ENCODE peak calls at places on chromosomes 2 and 18, in five cellular contexts. H, M, C, X and V are unnamed samples. For H3K27me3, the result is how much of the 10 kb centered on the place peaks cover.

GRCh38 chr18:32366586-32367538 is 103.8 kb downstream of the GAREM1 start:
- DNase-seq in X (no peak), H (no peak), C (no peak), M (no peak), V (no peak)

GRCh38 chr18:42078711-42079110 is 123.7 kb downstream of the PIK3C3 start:
- DNase-seq in H (no peak), C (no peak), X (peak), M (no peak), V (no peak)

GRCh38 chr2:38633895-38634294 is 31.2 kb upstream of the HNRNPLL start:
- DNase-seq in M (no peak), C (no peak), H (no peak), X (no peak), V (no peak)

GRCh38 chr2:85175369-85176299 is 42.4 kb downstream of the TCF7L1 start:
- DNase-seq in M (peak), X (peak), H (no peak), C (no peak), V (no peak)

GRCh38 chr18:61901334-61901986 is 8.7 kb upstream of the RNF152 start:
- DNase-seq in X (peak), C (peak), H (peak), M (peak), V (peak)

GRCh38 chr2:231482806-231483391 is 18.6 kb upstream of the NCL start:
- DNase-seq in H (peak), C (peak), X (peak), M (peak), V (peak)

GRCh38 chr2:88201811-88202169 is 31.6 kb downstream of the THNSL2 start:
- DNase-seq in C (no peak), X (no peak), H (no peak), M (no peak), V (no peak)

GRCh38 chr2:116988303-116988702 is 826.2 kb upstream of the DDX18 start:
- DNase-seq in C (no peak), X (no peak), H (no peak), M (no peak), V (no peak)

GRCh38 chr2:131022731-131023130 is 70.5 kb downstream of the FAM168B start:
- DNase-seq in H (no peak), M (no peak), X (peak), C (no peak), V (no peak)

GRCh38 chr18:35049111-35050003 is 8.1 kb downstream of the MAPRE2 start:
- DNase-seq in M (no peak), X (no peak), H (no peak), C (no peak), V (no peak)

GRCh38 chr2:218405365-218406208 is 5.9 kb downstream of the CTDSP1 start:
- DNase-seq in H (peak), X (no peak), C (peak), M (peak), V (no peak)

GRCh38 chr2:19488009-19488691 is 129.7 kb upstream of the OSR1 start:
- DNase-seq in C (no peak), X (peak), H (no peak), M (no peak), V (no peak)

GRCh38 chr2:4725618-4726017 is 966.6 kb upstream of the SOX11 start:
- DNase-seq in H (no peak), M (no peak), C (no peak), X (no peak), V (no peak)

DNA sequence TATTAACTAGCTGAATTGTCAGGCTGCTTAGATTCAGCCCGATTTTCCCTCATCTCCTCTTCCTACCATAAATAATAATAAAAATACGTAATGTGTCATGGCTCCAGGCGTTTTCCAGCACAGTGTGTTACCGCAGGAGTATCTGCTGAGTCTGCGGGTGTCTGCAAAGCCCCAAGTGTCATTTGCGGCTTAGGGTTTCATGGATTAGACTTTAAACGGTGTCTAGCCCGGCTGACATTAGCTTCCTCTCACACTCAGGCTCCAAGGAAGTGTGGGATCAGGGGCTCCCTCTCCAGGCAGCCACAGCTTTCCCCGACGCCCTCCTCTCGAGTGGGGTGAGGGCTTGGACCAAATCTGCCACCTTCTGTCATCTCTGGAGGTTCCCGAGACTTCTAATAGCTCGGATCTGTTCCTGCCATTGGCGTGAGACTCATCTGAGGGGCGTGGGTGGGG is 14.1 kb upstream of the HOXD1 start:
- DNase-seq in C (peak), H (no peak), X (no peak), M (no peak), V (no peak)
- H3K27me3 ChIP-seq in C (under half), H (under half), X (half or more), M (half or more), V (under half)

GRCh38 chr2:32039447-32040219 is at the start of gene DPY30:
- DNase-seq in H (peak), C (peak), M (peak), X (peak), V (peak)
- TF ChIP-seq POLR2A in H (peak), C (peak), M (peak), X (peak), V (peak)

GRCh38 chr2:46569766-46570165 is 90.4 kb downstream of the TMEM247 start:
- DNase-seq in M (no peak), H (no peak), X (no peak), C (no peak), V (no peak)

GRCh38 chr2:46565364-46565763 is 86.0 kb downstream of the TMEM247 start:
- DNase-seq in X (no peak), M (no peak), H (no peak), C (no peak), V (no peak)

GRCh38 chr2:46568212-46569009 is 89.0 kb downstream of the TMEM247 start:
- DNase-seq in M (no peak), X (no peak), H (peak), C (no peak), V (no peak)

GRCh38 chr2:46570396-46570795 is 91.0 kb downstream of the TMEM247 start:
- DNase-seq in C (no peak), M (no peak), H (no peak), X (no peak), V (no peak)

DNA sequence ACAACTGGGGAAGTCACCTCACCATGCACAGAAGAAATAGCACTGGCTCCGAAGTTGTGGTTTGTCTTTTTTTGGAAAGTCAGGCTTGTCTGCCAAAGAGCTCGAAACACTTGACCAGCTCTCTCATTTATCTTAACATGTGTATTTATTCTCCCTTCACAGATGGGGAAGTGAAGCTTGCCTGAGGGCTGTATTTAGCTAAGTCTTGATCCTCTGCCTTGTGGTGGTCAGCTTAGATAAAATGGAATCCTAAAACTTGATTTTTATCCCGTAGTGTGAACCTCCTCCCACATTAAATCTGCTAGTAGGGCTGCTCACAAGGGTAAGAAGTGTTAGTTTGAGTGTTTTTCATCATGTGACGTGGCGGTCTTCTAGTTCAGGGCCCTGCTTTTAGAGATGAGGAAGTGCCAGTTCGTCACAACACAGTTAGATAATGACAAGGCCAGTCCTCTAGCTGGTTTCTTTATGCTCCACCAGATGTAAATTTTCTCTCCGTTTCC is 89.7 kb downstream of the TMEM247 start:
- DNase-seq in C (no peak), M (peak), H (peak), X (peak), V (peak)
- H3K27ac ChIP-seq in C (peak), M (peak), H (peak), X (no peak), V (peak)

DNA sequence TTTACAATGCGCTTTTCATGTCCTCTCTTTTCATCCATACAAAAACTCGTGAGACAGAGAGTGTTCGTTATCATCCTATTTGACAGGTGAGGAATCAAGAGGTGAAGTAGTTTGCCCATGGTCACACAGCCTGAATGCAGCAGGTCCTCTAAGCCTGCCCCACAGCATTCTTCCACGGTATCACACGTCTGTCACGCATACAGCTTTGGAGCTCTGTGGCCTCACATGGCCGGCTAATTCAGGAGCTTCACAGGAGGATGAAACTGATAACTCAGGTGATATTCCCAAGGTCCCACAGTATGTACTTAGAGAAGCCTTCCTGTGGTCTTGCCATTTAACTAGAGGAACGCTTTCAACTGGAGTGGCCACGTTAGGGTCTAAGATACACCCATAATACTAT is 59.0 kb downstream of the MYO5B start:
- DNase-seq in H (no peak), X (no peak), M (no peak), C (no peak), V (no peak)
- H3K27me3 ChIP-seq in H (under half), X (under half), M (under half), C (under half), V (under half)

GRCh38 chr18:4351005-4351404 is 104.1 kb downstream of the DLGAP1 start:
- DNase-seq in C (no peak), X (no peak), M (no peak), H (no peak), V (no peak)

GRCh38 chr18:4356929-4357328 is 98.2 kb downstream of the DLGAP1 start:
- DNase-seq in X (no peak), C (no peak), H (no peak), M (no peak), V (no peak)

GRCh38 chr18:4358618-4359017 is 96.5 kb downstream of the DLGAP1 start:
- DNase-seq in H (no peak), M (no peak), X (no peak), C (no peak), V (no peak)

GRCh38 chr18:4353853-4354418 is 101.2 kb downstream of the DLGAP1 start:
- DNase-seq in C (no peak), X (no peak), H (no peak), M (no peak), V (no peak)

DNA sequence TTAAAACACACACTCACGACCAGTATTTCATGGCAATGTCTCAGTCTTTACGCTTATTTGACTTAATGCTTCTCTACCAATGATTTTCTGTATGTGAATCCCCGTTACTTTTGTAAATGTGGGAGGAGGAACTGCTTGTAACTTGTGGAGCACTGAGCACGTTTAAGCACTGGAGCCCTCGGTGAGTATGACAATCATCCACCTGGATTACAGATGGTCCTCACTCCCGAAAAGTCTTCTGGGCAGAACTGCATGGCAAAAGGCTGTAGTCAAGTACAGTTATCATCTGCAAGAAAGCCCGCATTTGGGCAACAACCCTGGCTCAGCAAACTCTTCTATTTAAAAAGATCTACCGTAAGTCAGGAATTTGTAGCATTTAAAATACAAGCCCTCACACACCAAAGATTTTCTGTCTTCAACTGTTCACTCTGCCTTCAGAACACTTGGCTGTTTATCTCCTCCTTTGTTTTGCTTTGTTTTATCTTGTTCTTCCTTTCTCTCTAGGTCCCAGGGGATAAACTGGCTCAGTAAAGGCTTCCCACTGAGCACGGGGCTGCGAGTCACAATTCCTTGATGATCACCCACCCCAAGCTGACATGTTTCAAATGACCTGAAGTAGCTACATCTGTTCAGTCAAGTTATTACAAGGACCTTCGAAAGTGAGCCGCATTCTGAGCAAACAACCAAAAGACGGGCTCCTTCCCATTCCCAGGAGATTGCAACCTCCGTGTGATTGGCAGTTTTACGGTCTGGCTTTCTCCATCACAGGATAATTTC is 102.2 kb downstream of the DLGAP1 start:
- DNase-seq in C (no peak), M (no peak), H (no peak), X (no peak), V (no peak)
- TF ChIP-seq POLR2A in C (no peak), M (no peak), H (no peak), X (no peak), V (no peak)

DNA sequence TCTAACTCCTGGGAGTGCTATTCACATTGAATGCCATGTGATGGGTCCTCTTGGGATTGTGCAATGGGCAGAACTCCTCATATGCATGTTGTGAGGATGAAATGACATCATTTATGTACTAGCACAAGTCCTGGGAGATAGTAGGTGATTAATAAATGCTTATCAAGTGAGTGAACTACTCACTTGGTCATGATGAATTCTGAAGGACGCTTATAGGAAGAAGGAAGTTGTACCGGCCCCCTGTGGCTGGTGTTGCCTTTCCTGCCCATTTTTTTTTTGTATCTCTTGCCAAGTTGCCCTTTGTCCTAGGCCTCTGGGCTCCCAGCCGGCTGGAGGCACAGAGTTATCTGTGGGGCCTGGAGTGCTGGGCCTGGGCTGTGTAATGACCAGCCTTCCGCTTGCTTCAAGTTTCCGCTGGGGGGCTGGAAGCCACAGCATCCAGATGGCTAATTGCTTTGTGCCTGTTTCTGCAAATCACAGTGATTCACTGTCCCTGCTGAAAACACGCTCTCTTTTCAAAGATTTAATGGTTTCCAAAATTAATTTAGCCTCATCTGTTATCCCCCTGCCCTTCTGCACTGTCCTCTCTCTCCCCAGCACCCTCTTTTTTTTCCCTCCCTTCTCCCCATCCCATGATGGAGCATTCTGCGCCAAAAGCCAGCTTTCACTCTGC is 33.7 kb upstream of the MRPL33 start:
- DNase-seq in C (no peak), X (peak), M (no peak), H (no peak), V (peak)
- H3K27ac ChIP-seq in C (no peak), X (no peak), M (no peak), H (peak), V (peak)

GRCh38 chr2:44967056-44967455 is 25.6 kb downstream of the SIX3 start:
- DNase-seq in M (no peak), X (no peak), C (no peak), H (no peak), V (no peak)
- H3K27me3 ChIP-seq in M (under half), X (under half), C (under half), H (under half), V (under half)